ENCODE peak calls at places on chromosomes 13 and 19, in eight cellular contexts. One of them, this sample, is unnamed.

GRCh38 chr19:45385392-45386221 is 15.2 kb upstream of the ERCC2 start:
- DNase-seq in NCI-H2081 treated with DMSO at 0.1 percent for 48 hours: no peak
- DNase-seq in natural killer cell treated with Interleukin-12 subunit alpha and Interleukin-12 subunit beta and Interleukin-15 and Interleukin-18, amount 100 ng/mL, for 72 hours: no peak
- DNase-seq in A172: no peak
- DNase-seq in OCI-LY7: no peak
- DNase-seq in lower lobe of right lung: no peak
- DNase-seq in adrenal gland: no peak
- DNase-seq in activated CD4-positive, alpha-beta T cell treated with anti-CD3 and anti-CD28 coated beads, Interleukin-2, amount 50 U/mL, for 24 hours: no peak
- DNase-seq in this sample: no peak

GRCh38 chr13:91142572-91142971 is 204.9 kb upstream of the MIR17HG start:
- DNase-seq in NCI-H2081 treated with DMSO at 0.1 percent for 48 hours: peak
- DNase-seq in natural killer cell treated with Interleukin-12 subunit alpha and Interleukin-12 subunit beta and Interleukin-15 and Interleukin-18, amount 100 ng/mL, for 72 hours: no peak
- DNase-seq in A172: peak
- DNase-seq in OCI-LY7: no peak
- DNase-seq in lower lobe of right lung: no peak
- DNase-seq in adrenal gland: no peak
- DNase-seq in activated CD4-positive, alpha-beta T cell treated with anti-CD3 and anti-CD28 coated beads, Interleukin-2, amount 50 U/mL, for 24 hours: no peak
- DNase-seq in this sample: no peak

GRCh38 chr19:35991731-35992450 is 3.1 kb upstream of the SDHAF1 start:
- DNase-seq in NCI-H2081 treated with DMSO at 0.1 percent for 48 hours: no peak
- DNase-seq in natural killer cell treated with Interleukin-12 subunit alpha and Interleukin-12 subunit beta and Interleukin-15 and Interleukin-18, amount 100 ng/mL, for 72 hours: no peak
- DNase-seq in A172: peak
- DNase-seq in OCI-LY7: no peak
- DNase-seq in lower lobe of right lung: no peak
- DNase-seq in adrenal gland: no peak
- DNase-seq in activated CD4-positive, alpha-beta T cell treated with anti-CD3 and anti-CD28 coated beads, Interleukin-2, amount 50 U/mL, for 24 hours: no peak
- DNase-seq in this sample: no peak

GRCh38 chr13:73090812-73091187 is 32.0 kb downstream of the KLF5 start:
- DNase-seq in NCI-H2081 treated with DMSO at 0.1 percent for 48 hours: no peak
- DNase-seq in natural killer cell treated with Interleukin-12 subunit alpha and Interleukin-12 subunit beta and Interleukin-15 and Interleukin-18, amount 100 ng/mL, for 72 hours: no peak
- DNase-seq in A172: no peak
- DNase-seq in OCI-LY7: no peak
- DNase-seq in lower lobe of right lung: no peak
- DNase-seq in adrenal gland: no peak
- DNase-seq in activated CD4-positive, alpha-beta T cell treated with anti-CD3 and anti-CD28 coated beads, Interleukin-2, amount 50 U/mL, for 24 hours: no peak
- DNase-seq in this sample: no peak

GRCh38 chr19:15563325-15563794 is 51.7 kb upstream of the CYP4F8 start:
- DNase-seq in NCI-H2081 treated with DMSO at 0.1 percent for 48 hours: no peak
- DNase-seq in natural killer cell treated with Interleukin-12 subunit alpha and Interleukin-12 subunit beta and Interleukin-15 and Interleukin-18, amount 100 ng/mL, for 72 hours: no peak
- DNase-seq in A172: no peak
- DNase-seq in OCI-LY7: no peak
- DNase-seq in lower lobe of right lung: no peak
- DNase-seq in adrenal gland: peak
- DNase-seq in activated CD4-positive, alpha-beta T cell treated with anti-CD3 and anti-CD28 coated beads, Interleukin-2, amount 50 U/mL, for 24 hours: no peak
- DNase-seq in this sample: no peak

GRCh38 chr19:45455707-45456499 is 11.9 kb upstream of the FOSB start:
- DNase-seq in NCI-H2081 treated with DMSO at 0.1 percent for 48 hours: no peak
- DNase-seq in natural killer cell treated with Interleukin-12 subunit alpha and Interleukin-12 subunit beta and Interleukin-15 and Interleukin-18, amount 100 ng/mL, for 72 hours: peak
- DNase-seq in A172: peak
- DNase-seq in OCI-LY7: no peak
- DNase-seq in lower lobe of right lung: peak
- DNase-seq in adrenal gland: peak
- DNase-seq in activated CD4-positive, alpha-beta T cell treated with anti-CD3 and anti-CD28 coated beads, Interleukin-2, amount 50 U/mL, for 24 hours: no peak
- DNase-seq in this sample: no peak

GRCh38 chr13:76014618-76015315 is 378.6 kb downstream of the LMO7 start:
- DNase-seq in NCI-H2081 treated with DMSO at 0.1 percent for 48 hours: no peak
- DNase-seq in natural killer cell treated with Interleukin-12 subunit alpha and Interleukin-12 subunit beta and Interleukin-15 and Interleukin-18, amount 100 ng/mL, for 72 hours: no peak
- DNase-seq in A172: no peak
- DNase-seq in OCI-LY7: no peak
- DNase-seq in lower lobe of right lung: no peak
- DNase-seq in adrenal gland: no peak
- DNase-seq in activated CD4-positive, alpha-beta T cell treated with anti-CD3 and anti-CD28 coated beads, Interleukin-2, amount 50 U/mL, for 24 hours: no peak
- DNase-seq in this sample: no peak

GRCh38 chr13:39209731-39210633 is 171.7 kb downstream of the NHLRC3 start:
- DNase-seq in NCI-H2081 treated with DMSO at 0.1 percent for 48 hours: no peak
- DNase-seq in natural killer cell treated with Interleukin-12 subunit alpha and Interleukin-12 subunit beta and Interleukin-15 and Interleukin-18, amount 100 ng/mL, for 72 hours: no peak
- DNase-seq in A172: no peak
- DNase-seq in OCI-LY7: no peak
- DNase-seq in lower lobe of right lung: no peak
- DNase-seq in adrenal gland: no peak
- DNase-seq in activated CD4-positive, alpha-beta T cell treated with anti-CD3 and anti-CD28 coated beads, Interleukin-2, amount 50 U/mL, for 24 hours: no peak
- DNase-seq in this sample: no peak

GRCh38 chr13:90545070-90545840 is 802.2 kb upstream of the MIR17HG start:
- DNase-seq in NCI-H2081 treated with DMSO at 0.1 percent for 48 hours: no peak
- DNase-seq in natural killer cell treated with Interleukin-12 subunit alpha and Interleukin-12 subunit beta and Interleukin-15 and Interleukin-18, amount 100 ng/mL, for 72 hours: no peak
- DNase-seq in A172: no peak
- DNase-seq in OCI-LY7: no peak
- DNase-seq in lower lobe of right lung: no peak
- DNase-seq in adrenal gland: peak
- DNase-seq in activated CD4-positive, alpha-beta T cell treated with anti-CD3 and anti-CD28 coated beads, Interleukin-2, amount 50 U/mL, for 24 hours: no peak
- DNase-seq in this sample: no peak

GRCh38 chr19:4241824-4242430 is 5.0 kb upstream of the YJU2 start:
- DNase-seq in NCI-H2081 treated with DMSO at 0.1 percent for 48 hours: no peak
- DNase-seq in natural killer cell treated with Interleukin-12 subunit alpha and Interleukin-12 subunit beta and Interleukin-15 and Interleukin-18, amount 100 ng/mL, for 72 hours: no peak
- DNase-seq in A172: no peak
- DNase-seq in OCI-LY7: peak
- DNase-seq in lower lobe of right lung: no peak
- DNase-seq in adrenal gland: no peak
- DNase-seq in activated CD4-positive, alpha-beta T cell treated with anti-CD3 and anti-CD28 coated beads, Interleukin-2, amount 50 U/mL, for 24 hours: no peak
- DNase-seq in this sample: no peak

GRCh38 chr19:1410136-1410786 is 2.9 kb downstream of the DAZAP1 start:
- DNase-seq in NCI-H2081 treated with DMSO at 0.1 percent for 48 hours: no peak
- DNase-seq in natural killer cell treated with Interleukin-12 subunit alpha and Interleukin-12 subunit beta and Interleukin-15 and Interleukin-18, amount 100 ng/mL, for 72 hours: no peak
- DNase-seq in A172: peak
- DNase-seq in OCI-LY7: no peak
- DNase-seq in lower lobe of right lung: no peak
- DNase-seq in adrenal gland: no peak
- DNase-seq in activated CD4-positive, alpha-beta T cell treated with anti-CD3 and anti-CD28 coated beads, Interleukin-2, amount 50 U/mL, for 24 hours: no peak
- DNase-seq in this sample: no peak

GRCh38 chr19:55289117-55289796 is 5.5 kb downstream of the BRSK1 start:
- DNase-seq in NCI-H2081 treated with DMSO at 0.1 percent for 48 hours: no peak
- DNase-seq in natural killer cell treated with Interleukin-12 subunit alpha and Interleukin-12 subunit beta and Interleukin-15 and Interleukin-18, amount 100 ng/mL, for 72 hours: no peak
- DNase-seq in A172: peak
- DNase-seq in OCI-LY7: no peak
- DNase-seq in lower lobe of right lung: no peak
- DNase-seq in adrenal gland: no peak
- DNase-seq in activated CD4-positive, alpha-beta T cell treated with anti-CD3 and anti-CD28 coated beads, Interleukin-2, amount 50 U/mL, for 24 hours: no peak
- DNase-seq in this sample: peak

GRCh38 chr19:48625891-48626327 is 6.6 kb downstream of the SPHK2 start:
- DNase-seq in NCI-H2081 treated with DMSO at 0.1 percent for 48 hours: no peak
- DNase-seq in natural killer cell treated with Interleukin-12 subunit alpha and Interleukin-12 subunit beta and Interleukin-15 and Interleukin-18, amount 100 ng/mL, for 72 hours: no peak
- DNase-seq in A172: no peak
- DNase-seq in OCI-LY7: no peak
- DNase-seq in lower lobe of right lung: peak
- DNase-seq in adrenal gland: peak
- DNase-seq in activated CD4-positive, alpha-beta T cell treated with anti-CD3 and anti-CD28 coated beads, Interleukin-2, amount 50 U/mL, for 24 hours: no peak
- DNase-seq in this sample: no peak

GRCh38 chr19:18460313-18460712 is 22.4 kb upstream of the ISYNA1 start:
- DNase-seq in NCI-H2081 treated with DMSO at 0.1 percent for 48 hours: no peak
- DNase-seq in natural killer cell treated with Interleukin-12 subunit alpha and Interleukin-12 subunit beta and Interleukin-15 and Interleukin-18, amount 100 ng/mL, for 72 hours: no peak
- DNase-seq in A172: peak
- DNase-seq in OCI-LY7: no peak
- DNase-seq in lower lobe of right lung: no peak
- DNase-seq in adrenal gland: peak
- DNase-seq in activated CD4-positive, alpha-beta T cell treated with anti-CD3 and anti-CD28 coated beads, Interleukin-2, amount 50 U/mL, for 24 hours: no peak
- DNase-seq in this sample: no peak

GRCh38 chr13:32305646-32306045 is 9.5 kb downstream of the ZAR1L start:
- DNase-seq in NCI-H2081 treated with DMSO at 0.1 percent for 48 hours: no peak
- DNase-seq in natural killer cell treated with Interleukin-12 subunit alpha and Interleukin-12 subunit beta and Interleukin-15 and Interleukin-18, amount 100 ng/mL, for 72 hours: no peak
- DNase-seq in A172: no peak
- DNase-seq in OCI-LY7: no peak
- DNase-seq in lower lobe of right lung: no peak
- DNase-seq in adrenal gland: no peak
- DNase-seq in activated CD4-positive, alpha-beta T cell treated with anti-CD3 and anti-CD28 coated beads, Interleukin-2, amount 50 U/mL, for 24 hours: no peak
- DNase-seq in this sample: no peak

GRCh38 chr19:765179-765738 is 14.3 kb downstream of the MISP start:
- DNase-seq in NCI-H2081 treated with DMSO at 0.1 percent for 48 hours: no peak
- DNase-seq in natural killer cell treated with Interleukin-12 subunit alpha and Interleukin-12 subunit beta and Interleukin-15 and Interleukin-18, amount 100 ng/mL, for 72 hours: no peak
- DNase-seq in A172: no peak
- DNase-seq in OCI-LY7: no peak
- DNase-seq in lower lobe of right lung: no peak
- DNase-seq in adrenal gland: no peak
- DNase-seq in activated CD4-positive, alpha-beta T cell treated with anti-CD3 and anti-CD28 coated beads, Interleukin-2, amount 50 U/mL, for 24 hours: no peak
- DNase-seq in this sample: no peak

GRCh38 chr19:13835791-13836723 is 40.8 kb downstream of the ZSWIM4 start:
- DNase-seq in NCI-H2081 treated with DMSO at 0.1 percent for 48 hours: no peak
- DNase-seq in natural killer cell treated with Interleukin-12 subunit alpha and Interleukin-12 subunit beta and Interleukin-15 and Interleukin-18, amount 100 ng/mL, for 72 hours: peak
- DNase-seq in A172: peak
- DNase-seq in OCI-LY7: peak
- DNase-seq in lower lobe of right lung: peak
- DNase-seq in adrenal gland: no peak
- DNase-seq in activated CD4-positive, alpha-beta T cell treated with anti-CD3 and anti-CD28 coated beads, Interleukin-2, amount 50 U/mL, for 24 hours: no peak
- DNase-seq in this sample: no peak

GRCh38 chr19:4538601-4538954 is 1.3 kb downstream of the LRG1 start:
- DNase-seq in NCI-H2081 treated with DMSO at 0.1 percent for 48 hours: no peak
- DNase-seq in natural killer cell treated with Interleukin-12 subunit alpha and Interleukin-12 subunit beta and Interleukin-15 and Interleukin-18, amount 100 ng/mL, for 72 hours: no peak
- DNase-seq in A172: no peak
- DNase-seq in OCI-LY7: no peak
- DNase-seq in lower lobe of right lung: no peak
- DNase-seq in adrenal gland: no peak
- DNase-seq in activated CD4-positive, alpha-beta T cell treated with anti-CD3 and anti-CD28 coated beads, Interleukin-2, amount 50 U/mL, for 24 hours: no peak
- DNase-seq in this sample: no peak

GRCh38 chr19:14840206-14840605 is 5.2 kb upstream of the OR7A5 start:
- DNase-seq in NCI-H2081 treated with DMSO at 0.1 percent for 48 hours: no peak
- DNase-seq in natural killer cell treated with Interleukin-12 subunit alpha and Interleukin-12 subunit beta and Interleukin-15 and Interleukin-18, amount 100 ng/mL, for 72 hours: no peak
- DNase-seq in A172: no peak
- DNase-seq in OCI-LY7: no peak
- DNase-seq in lower lobe of right lung: no peak
- DNase-seq in adrenal gland: no peak
- DNase-seq in activated CD4-positive, alpha-beta T cell treated with anti-CD3 and anti-CD28 coated beads, Interleukin-2, amount 50 U/mL, for 24 hours: no peak
- DNase-seq in this sample: no peak

GRCh38 chr19:38173324-38174041 is 50.5 kb downstream of the DPF1 start:
- DNase-seq in NCI-H2081 treated with DMSO at 0.1 percent for 48 hours: peak
- DNase-seq in natural killer cell treated with Interleukin-12 subunit alpha and Interleukin-12 subunit beta and Interleukin-15 and Interleukin-18, amount 100 ng/mL, for 72 hours: no peak
- DNase-seq in A172: peak
- DNase-seq in OCI-LY7: no peak
- DNase-seq in lower lobe of right lung: no peak
- DNase-seq in adrenal gland: peak
- DNase-seq in activated CD4-positive, alpha-beta T cell treated with anti-CD3 and anti-CD28 coated beads, Interleukin-2, amount 50 U/mL, for 24 hours: no peak
- DNase-seq in this sample: no peak

GRCh38 chr19:32800757-32801156 is 68.8 kb downstream of the SLC7A9 start:
- DNase-seq in NCI-H2081 treated with DMSO at 0.1 percent for 48 hours: no peak
- DNase-seq in natural killer cell treated with Interleukin-12 subunit alpha and Interleukin-12 subunit beta and Interleukin-15 and Interleukin-18, amount 100 ng/mL, for 72 hours: no peak
- DNase-seq in A172: no peak
- DNase-seq in OCI-LY7: no peak
- DNase-seq in lower lobe of right lung: no peak
- DNase-seq in adrenal gland: no peak
- DNase-seq in activated CD4-positive, alpha-beta T cell treated with anti-CD3 and anti-CD28 coated beads, Interleukin-2, amount 50 U/mL, for 24 hours: no peak
- DNase-seq in this sample: no peak

GRCh38 chr19:47161876-47162489 is 31.3 kb downstream of the SAE1 start:
- DNase-seq in NCI-H2081 treated with DMSO at 0.1 percent for 48 hours: no peak
- DNase-seq in natural killer cell treated with Interleukin-12 subunit alpha and Interleukin-12 subunit beta and Interleukin-15 and Interleukin-18, amount 100 ng/mL, for 72 hours: no peak
- DNase-seq in A172: no peak
- DNase-seq in OCI-LY7: no peak
- DNase-seq in lower lobe of right lung: no peak
- DNase-seq in adrenal gland: no peak
- DNase-seq in activated CD4-positive, alpha-beta T cell treated with anti-CD3 and anti-CD28 coated beads, Interleukin-2, amount 50 U/mL, for 24 hours: no peak
- DNase-seq in this sample: no peak

GRCh38 chr19:3671680-3672574 is 28.3 kb downstream of the PIP5K1C start:
- DNase-seq in NCI-H2081 treated with DMSO at 0.1 percent for 48 hours: no peak
- DNase-seq in natural killer cell treated with Interleukin-12 subunit alpha and Interleukin-12 subunit beta and Interleukin-15 and Interleukin-18, amount 100 ng/mL, for 72 hours: peak
- DNase-seq in A172: no peak
- DNase-seq in OCI-LY7: no peak
- DNase-seq in lower lobe of right lung: no peak
- DNase-seq in adrenal gland: no peak
- DNase-seq in activated CD4-positive, alpha-beta T cell treated with anti-CD3 and anti-CD28 coated beads, Interleukin-2, amount 50 U/mL, for 24 hours: no peak
- DNase-seq in this sample: no peak

GRCh38 chr13:111132948-111133347 is 17.8 kb downstream of the ARHGEF7 start:
- DNase-seq in NCI-H2081 treated with DMSO at 0.1 percent for 48 hours: no peak
- DNase-seq in natural killer cell treated with Interleukin-12 subunit alpha and Interleukin-12 subunit beta and Interleukin-15 and Interleukin-18, amount 100 ng/mL, for 72 hours: no peak
- DNase-seq in A172: no peak
- DNase-seq in OCI-LY7: no peak
- DNase-seq in lower lobe of right lung: no peak
- DNase-seq in adrenal gland: no peak
- DNase-seq in activated CD4-positive, alpha-beta T cell treated with anti-CD3 and anti-CD28 coated beads, Interleukin-2, amount 50 U/mL, for 24 hours: no peak
- DNase-seq in this sample: no peak

GRCh38 chr19:40398417-40399056 is 8.6 kb upstream of the HIPK4 start:
- DNase-seq in NCI-H2081 treated with DMSO at 0.1 percent for 48 hours: no peak
- DNase-seq in natural killer cell treated with Interleukin-12 subunit alpha and Interleukin-12 subunit beta and Interleukin-15 and Interleukin-18, amount 100 ng/mL, for 72 hours: no peak
- DNase-seq in A172: no peak
- DNase-seq in OCI-LY7: peak
- DNase-seq in lower lobe of right lung: peak
- DNase-seq in adrenal gland: no peak
- DNase-seq in activated CD4-positive, alpha-beta T cell treated with anti-CD3 and anti-CD28 coated beads, Interleukin-2, amount 50 U/mL, for 24 hours: peak
- DNase-seq in this sample: no peak

GRCh38 chr19:33406521-33407139 is 33.1 kb downstream of the CEBPG start:
- DNase-seq in NCI-H2081 treated with DMSO at 0.1 percent for 48 hours: no peak
- DNase-seq in natural killer cell treated with Interleukin-12 subunit alpha and Interleukin-12 subunit beta and Interleukin-15 and Interleukin-18, amount 100 ng/mL, for 72 hours: no peak
- DNase-seq in A172: peak
- DNase-seq in OCI-LY7: peak
- DNase-seq in lower lobe of right lung: peak
- DNase-seq in adrenal gland: peak
- DNase-seq in activated CD4-positive, alpha-beta T cell treated with anti-CD3 and anti-CD28 coated beads, Interleukin-2, amount 50 U/mL, for 24 hours: peak
- DNase-seq in this sample: peak